ENCODE peak calls at places on chromosomes 6 and 20, in five cellular contexts. D is left cardiac atrium; N is stimulated activated CD4-positive, alpha-beta T cell treated with anti-CD3 and anti-CD28 coated beads, TNF-alpha, amount 100 ng/mL, for 24 hours; L is amygdala; Q is MCF 10A. T is an unnamed sample.

GRCh38 chr6:87763276-87763675 is 61.2 kb upstream of the AKIRIN2 start:
- DNase-seq in D (no peak), N (no peak), L (no peak), Q (no peak), T (no peak)

GRCh38 chr20:63258826-63259225 is 4.6 kb upstream of the NKAIN4 start:
- DNase-seq in Q (no peak), L (no peak), N (no peak), D (no peak), T (no peak)

GRCh38 chr6:159107451-159108260 is 61.5 kb upstream of the FNDC1 start:
- DNase-seq in D (no peak), L (no peak), Q (no peak), N (peak), T (no peak)

GRCh38 chr6:140586426-140587061 is 1212.1 kb upstream of the CITED2 start:
- DNase-seq in N (no peak), D (no peak), Q (no peak), L (no peak), T (no peak)

GRCh38 chr6:144580771-144581170 is 295.6 kb downstream of the UTRN start:
- DNase-seq in L (no peak), Q (no peak), N (no peak), D (no peak), T (no peak)

GRCh38 chr6:34602318-34603111 is 46.4 kb upstream of the SPDEF start:
- DNase-seq in N (no peak), Q (no peak), D (no peak), L (no peak), T (no peak)

GRCh38 chr6:118867181-118867580 is 26.8 kb upstream of the ASF1A start:
- DNase-seq in L (no peak), Q (no peak), N (no peak), D (no peak), T (peak)

GRCh38 chr20:18001131-18001921 is 32.5 kb downstream of the MGME1 start:
- DNase-seq in L (no peak), Q (peak), N (no peak), D (peak), T (peak)

GRCh38 chr6:115691433-115691832 is 369.3 kb downstream of the FRK start:
- DNase-seq in Q (no peak), L (no peak), N (no peak), D (no peak), T (no peak)

GRCh38 chr6:22848121-22848520 is 278.8 kb downstream of the HDGFL1 start:
- DNase-seq in Q (no peak), L (no peak), N (no peak), D (no peak), T (no peak)

GRCh38 chr20:12318043-12318442 is 400.4 kb downstream of the BTBD3 start:
- DNase-seq in N (no peak), Q (no peak), D (no peak), L (no peak), T (no peak)

GRCh38 chr20:10531848-10532247 is 96.7 kb downstream of the SLX4IP start:
- DNase-seq in N (no peak), D (no peak), Q (no peak), L (no peak), T (no peak)

GRCh38 chr6:133301739-133302138 is 60.6 kb downstream of the EYA4 start:
- DNase-seq in L (no peak), D (no peak), Q (no peak), N (no peak), T (no peak)

GRCh38 chr6:31528307-31528777 is 420 bp upstream of the MCCD1 start:
- DNase-seq in N (no peak), L (no peak), Q (no peak), D (no peak), T (no peak)

T was measured in RKO.